ENCODE peak calls at places on chromosome 18, in five cellular contexts. One of them, this sample, is unnamed.

GRCh38 chr18:39199231-39199855 is 1633.7 kb upstream of the CELF4 start:
- DNase-seq in LoVo: no peak
- DNase-seq in HFF-Myc: no peak
- DNase-seq in C1 segment of cervical spinal cord: no peak
- DNase-seq in iPS DF 19.7: no peak
- DNase-seq in this sample: no peak

GRCh38 chr18:78893396-78894305 is 86.0 kb upstream of the SALL3 start:
- DNase-seq in LoVo: no peak
- DNase-seq in HFF-Myc: no peak
- DNase-seq in C1 segment of cervical spinal cord: no peak
- DNase-seq in iPS DF 19.7: no peak
- DNase-seq in this sample: no peak

GRCh38 chr18:40752336-40752735 is 1202.7 kb upstream of the PIK3C3 start:
- DNase-seq in LoVo: no peak
- DNase-seq in HFF-Myc: no peak
- DNase-seq in C1 segment of cervical spinal cord: no peak
- DNase-seq in iPS DF 19.7: no peak
- DNase-seq in this sample: no peak

GRCh38 chr18:31120594-31120993 is 18.4 kb upstream of the DSC2 start:
- DNase-seq in LoVo: no peak
- DNase-seq in HFF-Myc: no peak
- DNase-seq in C1 segment of cervical spinal cord: no peak
- DNase-seq in iPS DF 19.7: no peak
- DNase-seq in this sample: no peak

GRCh38 chr18:57437433-57437781 is 2.2 kb downstream of the ONECUT2 start:
- DNase-seq in LoVo: no peak
- DNase-seq in HFF-Myc: no peak
- DNase-seq in C1 segment of cervical spinal cord: no peak
- DNase-seq in iPS DF 19.7: no peak
- DNase-seq in this sample: no peak

GRCh38 chr18:49976810-49977209 is 163.5 kb upstream of the ACAA2 start:
- DNase-seq in LoVo: no peak
- DNase-seq in HFF-Myc: no peak
- DNase-seq in C1 segment of cervical spinal cord: peak
- DNase-seq in iPS DF 19.7: no peak
- DNase-seq in this sample: peak

GRCh38 chr18:4468515-4468914 is 13.4 kb upstream of the DLGAP1 start:
- DNase-seq in LoVo: no peak
- DNase-seq in HFF-Myc: no peak
- DNase-seq in C1 segment of cervical spinal cord: no peak
- DNase-seq in iPS DF 19.7: no peak
- DNase-seq in this sample: no peak

GRCh38 chr18:22676423-22676822 is 256.7 kb upstream of the RBBP8 start:
- DNase-seq in LoVo: no peak
- DNase-seq in HFF-Myc: no peak
- DNase-seq in C1 segment of cervical spinal cord: no peak
- DNase-seq in iPS DF 19.7: no peak
- DNase-seq in this sample: peak

GRCh38 chr18:58202406-58202730 is 158.3 kb downstream of the NEDD4L start:
- DNase-seq in LoVo: no peak
- DNase-seq in HFF-Myc: no peak
- DNase-seq in C1 segment of cervical spinal cord: no peak
- DNase-seq in iPS DF 19.7: no peak
- DNase-seq in this sample: no peak